ENCODE peak calls at places on chromosome 1, in four cellular contexts. W is glutamatergic neuron, C is upper lobe of right lung, N is testis. H is an unnamed sample.

GRCh38 chr1:206866062-206866461 is 639 bp downstream of the IL20 start:
- DNase-seq in W (no peak), C (no peak), N (no peak), H (no peak)

GRCh38 chr1:50416553-50417453 is 6.4 kb downstream of the DMRTA2 start:
- DNase-seq in W (peak), C (no peak), N (no peak), H (no peak)

GRCh38 chr1:228361314-228362140 is 45.1 kb downstream of the TRIM11 start:
- DNase-seq in W (peak), C (peak), N (no peak), H (no peak)

GRCh38 chr1:13605159-13605558 is 21.5 kb downstream of the PDPN start:
- DNase-seq in W (no peak), C (no peak), N (no peak), H (no peak)

GRCh38 chr1:36707221-36707620 is 224.5 kb upstream of the CSF3R start:
- DNase-seq in W (no peak), C (no peak), N (no peak), H (no peak)

GRCh38 chr1:230112131-230112701 is 45.2 kb downstream of the GALNT2 start:
- DNase-seq in W (no peak), C (no peak), N (no peak), H (no peak)

GRCh38 chr1:205656236-205656635 is 24.1 kb downstream of the SLC45A3 start:
- DNase-seq in W (no peak), C (no peak), N (no peak), H (no peak)

GRCh38 chr1:171180671-171181070 is 4.4 kb upstream of the FMO2 start:
- DNase-seq in W (no peak), C (no peak), N (no peak), H (no peak)

GRCh38 chr1:153344718-153345025 is 4.0 kb downstream of the PGLYRP4 start:
- DNase-seq in W (no peak), C (no peak), N (no peak), H (no peak)

GRCh38 chr1:31227891-31228290 is 11.8 kb downstream of the NKAIN1 start:
- DNase-seq in W (peak), C (no peak), N (no peak), H (no peak)

GRCh38 chr1:53025034-53025777 is 36.8 kb upstream of the PODN start:
- DNase-seq in W (peak), C (no peak), N (peak), H (peak)

GRCh38 chr1:197914510-197914909 is 2.7 kb upstream of the LHX9 start:
- DNase-seq in W (no peak), C (no peak), N (no peak), H (no peak)

GRCh38 chr1:28564310-28564709 is 11.4 kb downstream of the TRNAU1AP start:
- DNase-seq in W (no peak), C (no peak), N (no peak), H (no peak)

GRCh38 chr1:12692967-12693782 is 22.7 kb upstream of the AADACL3 start:
- DNase-seq in W (no peak), C (no peak), N (no peak), H (no peak)

GRCh38 chr1:107536266-107536665 is 395.4 kb downstream of the NTNG1 start:
- DNase-seq in W (no peak), C (no peak), N (no peak), H (no peak)

GRCh38 chr1:58434587-58434986 is 111.9 kb downstream of the OMA1 start:
- DNase-seq in W (no peak), C (no peak), N (no peak), H (no peak)

GRCh38 chr1:240766831-240767230 is 154.9 kb upstream of the GREM2 start:
- DNase-seq in W (no peak), C (no peak), N (no peak), H (peak)

GRCh38 chr1:112840631-112841624 is 115.1 kb downstream of the SLC16A1 start:
- DNase-seq in W (no peak), C (no peak), N (no peak), H (no peak)

GRCh38 chr1:61486783-61487505 is 238.0 kb downstream of the TM2D1 start:
- DNase-seq in W (no peak), C (no peak), N (no peak), H (no peak)

GRCh38 chr1:24761582-24761981 is 16.3 kb downstream of the CLIC4 start:
- DNase-seq in W (no peak), C (no peak), N (no peak), H (no peak)

GRCh38 chr1:213686983-213687382 is 300.8 kb upstream of the PROX1 start:
- DNase-seq in W (no peak), C (no peak), N (no peak), H (no peak)

GRCh38 chr1:40627987-40628902 is 37.2 kb downstream of the RIMS3 start:
- DNase-seq in W (no peak), C (peak), N (no peak), H (no peak)

GRCh38 chr1:51729156-51729823 is 112.4 kb downstream of the OSBPL9 start:
- DNase-seq in W (peak), C (peak), N (peak), H (peak)

GRCh38 chr1:119603695-119604094 is 44.4 kb downstream of the ZNF697 start:
- DNase-seq in W (no peak), C (no peak), N (no peak), H (no peak)

GRCh38 chr1:70864302-70864701 is 183.3 kb downstream of the PTGER3 start:
- DNase-seq in W (no peak), C (no peak), N (no peak), H (no peak)

GRCh38 chr1:41361028-41361494 is at the start of gene FOXO6:
- DNase-seq in W (peak), C (peak), N (peak), H (peak)

DNA sequence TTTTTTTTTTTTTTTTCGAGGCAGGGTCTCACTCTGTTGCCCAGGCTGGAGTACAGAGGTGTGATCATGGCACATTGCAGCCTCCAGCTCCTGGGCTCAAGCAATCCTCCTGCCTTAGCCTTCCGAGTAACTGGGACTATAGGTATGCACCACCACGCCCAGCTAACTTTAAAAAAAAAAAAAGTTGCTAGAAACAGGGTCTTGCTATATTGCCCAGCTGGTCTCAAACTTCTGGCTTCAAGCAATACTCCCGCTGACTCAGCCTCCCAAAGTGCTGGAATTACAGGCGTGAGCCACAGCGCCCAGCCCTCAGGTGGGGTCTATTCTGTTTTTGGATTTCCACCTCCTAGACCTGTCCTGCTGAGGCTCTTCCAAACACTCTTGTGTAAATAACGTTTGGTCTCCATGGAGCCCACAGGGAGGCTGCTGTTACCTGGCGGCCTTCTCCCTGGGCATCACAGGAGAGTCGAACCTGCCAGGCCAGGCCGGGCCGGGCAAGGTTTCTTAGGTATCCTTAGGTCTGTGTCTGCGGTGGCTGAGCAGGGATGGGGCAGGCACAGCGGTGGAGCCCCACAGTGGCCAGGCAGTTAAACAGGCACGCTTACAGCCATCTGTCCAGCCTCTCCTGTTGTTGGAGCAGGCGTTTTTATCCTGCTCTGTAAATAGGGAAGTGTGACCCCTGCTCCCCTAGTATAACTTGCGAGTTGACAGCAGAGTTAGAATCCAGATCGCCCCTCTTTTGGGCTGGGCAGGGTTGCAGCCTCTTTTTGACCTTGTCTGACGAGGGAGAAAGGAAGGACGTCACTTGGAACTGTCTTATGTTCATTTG is 18.8 kb downstream of the PLEKHM2 start:
- DNase-seq in W (no peak), C (no peak), N (no peak), H (no peak)
- TF ChIP-seq CTCF in W (no peak), C (peak), N (no peak), H (peak)

DNA sequence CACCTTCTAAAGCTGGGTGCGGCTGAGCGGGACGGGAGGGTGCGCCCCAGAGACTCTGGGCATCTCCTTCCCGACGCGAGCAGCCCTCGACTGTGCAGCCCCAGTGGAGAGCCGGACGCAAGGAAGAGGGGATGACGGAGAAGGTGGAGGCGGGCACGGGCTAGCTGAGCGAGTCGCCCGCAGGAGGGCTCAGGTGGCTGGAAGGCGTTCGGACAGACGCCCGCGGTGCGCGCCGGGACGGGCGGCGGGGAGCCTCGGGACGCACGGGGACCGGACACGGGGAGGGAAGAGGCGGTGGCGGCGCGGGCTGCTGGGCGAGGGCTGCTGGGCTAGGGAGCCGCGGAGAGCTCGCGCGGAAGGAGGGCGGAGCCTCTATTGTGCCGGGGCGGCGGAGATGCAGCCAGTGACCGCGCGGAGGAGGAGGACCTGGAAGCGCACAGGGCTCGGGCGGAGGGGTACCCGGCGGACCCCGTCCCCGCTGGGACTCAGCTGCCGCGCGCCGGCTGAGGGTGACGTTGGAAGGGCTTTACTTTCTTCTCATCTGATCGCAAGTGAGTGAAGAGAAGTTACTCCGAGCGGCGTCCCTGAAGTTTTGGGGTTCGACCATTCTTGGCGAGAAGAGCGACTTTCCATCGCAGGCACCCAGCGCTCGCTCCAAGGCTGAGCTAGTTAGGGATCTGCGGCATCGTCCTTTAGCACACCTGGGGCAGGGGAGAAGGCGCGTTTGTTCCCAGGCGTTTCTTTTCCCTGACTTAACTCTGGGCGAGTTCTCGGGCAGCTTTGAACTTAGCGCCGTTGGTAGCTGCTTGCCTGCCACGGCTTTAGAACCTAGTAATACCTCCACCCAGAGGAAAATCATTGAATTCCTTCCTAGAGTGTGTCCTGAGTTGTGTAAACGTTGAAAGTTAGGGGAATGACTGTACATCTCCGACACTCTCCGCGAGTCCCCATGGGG is at the start of gene OLFML2B:
- DNase-seq in W (peak), C (peak), N (peak), H (peak)
- TF ChIP-seq CTCF in W (no peak), C (peak), N (peak), H (peak)

DNA sequence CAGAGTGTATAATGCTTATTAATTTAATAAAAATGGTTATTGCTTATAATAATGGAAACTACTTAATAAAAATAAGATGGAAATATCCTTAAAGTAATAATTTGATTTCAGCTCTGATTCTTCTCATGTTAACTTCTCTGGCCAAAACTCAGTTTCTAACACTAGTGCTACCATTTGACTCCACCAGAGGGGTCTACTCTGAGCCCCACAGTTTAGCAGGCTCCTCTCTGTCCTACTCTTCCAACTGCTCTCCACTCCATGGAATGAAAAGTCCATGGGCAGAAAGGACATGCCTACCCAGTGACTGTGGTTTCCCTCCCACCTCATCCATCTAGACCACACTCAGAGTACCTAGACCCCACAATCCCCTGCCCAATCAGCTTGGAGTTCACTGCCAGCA is 489.1 kb upstream of the CAMK1G start:
- DNase-seq in W (no peak), C (no peak), N (no peak), H (no peak)
- TF ChIP-seq CTCF in W (peak), C (no peak), N (no peak), H (no peak)

GRCh38 chr1:26695417-26696190 is at the start of gene ARID1A:
- DNase-seq in W (peak), C (peak), N (peak), H (peak)
- TF ChIP-seq CTCF in W (no peak), C (peak), N (peak), H (peak)

DNA sequence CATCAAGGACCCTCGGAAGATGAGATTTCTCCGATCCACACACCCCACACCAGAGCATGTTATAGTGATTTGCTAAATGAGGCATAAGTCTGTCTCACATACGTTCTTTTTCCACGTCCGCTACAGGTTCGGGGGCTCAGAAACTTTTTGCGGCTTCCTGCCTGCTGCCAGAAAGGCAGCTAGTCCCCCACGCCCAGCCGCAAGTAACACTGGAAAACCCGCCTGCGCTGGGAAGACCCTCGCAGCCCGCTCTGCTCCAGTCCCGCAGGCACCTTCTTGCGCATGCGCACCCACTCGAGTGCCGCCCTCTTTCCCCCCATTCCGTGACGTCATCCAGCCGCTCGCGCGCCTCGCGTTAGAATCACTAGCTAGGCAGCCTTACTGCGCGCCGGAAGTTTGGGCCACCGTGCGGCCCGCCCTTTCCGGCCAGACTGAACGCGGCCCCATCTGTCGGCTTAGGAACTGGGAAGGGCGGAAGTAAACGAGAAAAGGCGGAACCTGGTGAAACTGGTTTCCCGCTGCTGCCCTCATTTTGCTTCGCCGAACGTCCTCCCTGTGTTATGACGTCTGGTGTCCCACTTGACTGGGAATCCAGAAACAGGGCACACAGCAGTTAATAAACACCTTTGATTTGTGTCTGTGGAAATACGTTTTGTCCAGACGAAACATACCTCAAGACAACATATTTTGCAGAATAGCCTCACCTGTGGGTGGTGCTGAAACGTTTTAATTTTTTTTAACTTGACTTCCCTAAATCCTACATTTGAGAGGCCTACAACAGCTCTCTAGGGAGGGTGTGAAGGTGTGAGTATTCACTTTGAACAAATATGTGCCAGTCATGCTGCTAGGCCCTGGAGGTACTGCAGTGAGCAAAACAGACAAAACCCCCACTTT is at the start of gene C1orf74:
- DNase-seq in W (peak), C (peak), N (peak), H (peak)
- TF ChIP-seq CTCF in W (no peak), C (no peak), N (peak), H (no peak)

DNA sequence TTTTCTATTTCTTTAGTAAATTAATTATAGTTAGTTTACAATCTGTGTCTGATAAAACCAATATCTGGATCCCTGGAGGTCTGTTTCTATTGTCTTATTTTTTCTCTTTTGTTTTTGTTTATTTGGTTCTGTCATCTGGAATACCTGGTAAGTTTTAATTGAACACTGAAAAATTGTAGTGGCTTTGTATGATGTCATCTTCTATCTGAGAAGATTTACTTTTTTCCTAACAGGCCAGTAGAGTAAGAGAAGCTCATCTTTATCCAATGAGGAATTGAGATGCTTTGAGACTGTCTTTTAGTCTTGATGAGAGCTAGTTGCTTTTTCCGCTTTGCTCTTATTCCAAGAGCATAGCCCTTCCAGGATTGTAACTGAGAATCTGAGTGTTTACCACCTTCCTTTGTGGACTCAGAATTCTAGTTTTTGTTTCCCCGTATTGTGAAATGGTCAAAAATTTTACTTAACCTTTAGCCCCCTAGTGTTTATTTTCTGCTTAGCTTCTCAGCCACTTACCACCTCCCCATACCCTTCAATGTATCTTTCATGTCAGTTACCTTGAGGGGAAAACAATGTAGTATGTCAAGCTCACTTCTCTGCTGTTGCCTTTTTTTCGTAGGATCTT is 25.0 kb downstream of the PTGFRN start:
- DNase-seq in W (no peak), C (no peak), N (no peak), H (no peak)
- TF ChIP-seq CTCF in W (peak), C (peak), N (no peak), H (peak)

GRCh38 chr1:22489278-22489677 is 37.6 kb downstream of the ZBTB40 start:
- DNase-seq in W (no peak), C (no peak), N (no peak), H (no peak)
- TF ChIP-seq CTCF in W (no peak), C (no peak), N (no peak), H (no peak)

H was measured in brain microvascular endothelial cell.